ENCODE peak calls at places on chromosome 5, in four cellular contexts. One of them, this sample, is unnamed.

GRCh38 chr5:152269533-152269932 is 135.5 kb downstream of the NMUR2 start:
- DNase-seq in tibial nerve: no peak
- DNase-seq in cardiac fibroblast: no peak
- DNase-seq in Peyer's patch: no peak
- DNase-seq in this sample: no peak

GRCh38 chr5:34655354-34655991 is 655 bp upstream of the RAI14 start:
- DNase-seq in tibial nerve: peak
- DNase-seq in cardiac fibroblast: peak
- DNase-seq in Peyer's patch: peak
- DNase-seq in this sample: no peak

GRCh38 chr5:142782976-142783539 is 12.9 kb downstream of the ARHGAP26 start:
- DNase-seq in tibial nerve: peak
- DNase-seq in cardiac fibroblast: peak
- DNase-seq in Peyer's patch: no peak
- DNase-seq in this sample: no peak

GRCh38 chr5:67246108-67246507 is 49.5 kb upstream of the CD180 start:
- DNase-seq in tibial nerve: peak
- DNase-seq in cardiac fibroblast: peak
- DNase-seq in Peyer's patch: no peak
- DNase-seq in this sample: no peak

GRCh38 chr5:97087138-97087537 is 55.3 kb downstream of the LIX1 start:
- DNase-seq in tibial nerve: no peak
- DNase-seq in cardiac fibroblast: no peak
- DNase-seq in Peyer's patch: no peak
- DNase-seq in this sample: no peak

GRCh38 chr5:125446986-125447385 is 700.5 kb upstream of the ZNF608 start:
- DNase-seq in tibial nerve: no peak
- DNase-seq in cardiac fibroblast: peak
- DNase-seq in Peyer's patch: no peak
- DNase-seq in this sample: no peak

GRCh38 chr5:64688965-64689364 is 1.3 kb upstream of the SHISAL2B start:
- DNase-seq in tibial nerve: no peak
- DNase-seq in cardiac fibroblast: no peak
- DNase-seq in Peyer's patch: no peak
- DNase-seq in this sample: no peak

GRCh38 chr5:74598731-74599624 is 41.5 kb downstream of the ENC1 start:
- DNase-seq in tibial nerve: no peak
- DNase-seq in cardiac fibroblast: peak
- DNase-seq in Peyer's patch: no peak
- DNase-seq in this sample: no peak

GRCh38 chr5:156879665-156880285 is 29.7 kb downstream of the PPP1R2B start:
- DNase-seq in tibial nerve: no peak
- DNase-seq in cardiac fibroblast: no peak
- DNase-seq in Peyer's patch: no peak
- DNase-seq in this sample: no peak

GRCh38 chr5:56099346-56099745 is 104.6 kb upstream of the IL6ST start:
- DNase-seq in tibial nerve: peak
- DNase-seq in cardiac fibroblast: peak
- DNase-seq in Peyer's patch: no peak
- DNase-seq in this sample: no peak

GRCh38 chr5:42808888-42809611 is 2.6 kb downstream of the SELENOP start:
- DNase-seq in tibial nerve: no peak
- DNase-seq in cardiac fibroblast: no peak
- DNase-seq in Peyer's patch: no peak
- DNase-seq in this sample: no peak

GRCh38 chr5:100668511-100668910 is 133.3 kb downstream of the FAM174A start:
- DNase-seq in tibial nerve: no peak
- DNase-seq in cardiac fibroblast: peak
- DNase-seq in Peyer's patch: no peak
- DNase-seq in this sample: no peak

GRCh38 chr5:176644878-176645670 is 2.2 kb upstream of the TSPAN17 start:
- DNase-seq in tibial nerve: no peak
- DNase-seq in cardiac fibroblast: no peak
- DNase-seq in Peyer's patch: no peak
- DNase-seq in this sample: no peak

GRCh38 chr5:154972476-154973080 is 31.7 kb downstream of the MRPL22 start:
- DNase-seq in tibial nerve: peak
- DNase-seq in cardiac fibroblast: peak
- DNase-seq in Peyer's patch: no peak
- DNase-seq in this sample: no peak

GRCh38 chr5:177972613-177973012 is 23.4 kb downstream of the PROP1 start:
- DNase-seq in tibial nerve: no peak
- DNase-seq in cardiac fibroblast: no peak
- DNase-seq in Peyer's patch: no peak
- DNase-seq in this sample: no peak

GRCh38 chr5:103033696-103034095 is 86.2 kb downstream of the GIN1 start:
- DNase-seq in tibial nerve: no peak
- DNase-seq in cardiac fibroblast: no peak
- DNase-seq in Peyer's patch: no peak
- DNase-seq in this sample: peak

GRCh38 chr5:150642991-150643710 is 2.7 kb downstream of the SYNPO start:
- DNase-seq in tibial nerve: no peak
- DNase-seq in cardiac fibroblast: no peak
- DNase-seq in Peyer's patch: no peak
- DNase-seq in this sample: no peak

DNA sequence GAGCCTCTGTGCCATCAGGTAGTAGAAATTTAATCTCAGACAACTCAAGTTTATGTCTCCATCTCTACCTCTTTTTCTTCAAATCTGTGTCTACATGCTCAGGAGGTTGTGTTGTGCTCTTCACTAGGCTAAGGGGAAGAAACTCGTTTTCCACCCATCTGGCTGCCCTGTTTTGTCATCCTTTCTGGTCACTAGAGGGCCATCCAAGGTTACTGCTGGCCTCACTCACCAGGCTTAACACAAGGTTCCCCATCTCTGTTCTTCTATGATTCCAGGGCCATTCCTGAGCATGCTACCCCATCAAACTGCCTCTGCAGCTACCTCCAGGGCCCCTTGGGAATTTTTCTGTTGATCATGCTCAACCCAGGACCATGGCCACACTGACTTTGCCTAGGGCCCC is 213.3 kb upstream of the FBXL7 start:
- DNase-seq in tibial nerve: no peak
- DNase-seq in cardiac fibroblast: no peak
- DNase-seq in Peyer's patch: no peak
- DNase-seq in this sample: no peak
- TF ChIP-seq CTCF in tibial nerve: no peak
- TF ChIP-seq CTCF in cardiac fibroblast: peak
- TF ChIP-seq CTCF in Peyer's patch: no peak
- TF ChIP-seq CTCF in this sample: no peak

GRCh38 chr5:143957455-143957854 is 145.5 kb downstream of the HMHB1 start:
- DNase-seq in tibial nerve: no peak
- DNase-seq in cardiac fibroblast: no peak
- DNase-seq in Peyer's patch: no peak
- DNase-seq in this sample: no peak
- TF ChIP-seq CTCF in tibial nerve: no peak
- TF ChIP-seq CTCF in cardiac fibroblast: peak
- TF ChIP-seq CTCF in Peyer's patch: no peak
- TF ChIP-seq CTCF in this sample: no peak

GRCh38 chr5:61330341-61330878 is 1.6 kb upstream of the ZSWIM6 start:
- DNase-seq in tibial nerve: no peak
- DNase-seq in cardiac fibroblast: peak
- DNase-seq in Peyer's patch: peak
- DNase-seq in this sample: no peak

GRCh38 chr5:61329729-61330128 is 2.3 kb upstream of the ZSWIM6 start:
- DNase-seq in tibial nerve: no peak
- DNase-seq in cardiac fibroblast: no peak
- DNase-seq in Peyer's patch: no peak
- DNase-seq in this sample: no peak

GRCh38 chr5:61330879-61331406 is 1.1 kb upstream of the ZSWIM6 start:
- DNase-seq in tibial nerve: no peak
- DNase-seq in cardiac fibroblast: peak
- DNase-seq in Peyer's patch: peak
- DNase-seq in this sample: peak

GRCh38 chr5:61328791-61329617 is 3.1 kb upstream of the ZSWIM6 start:
- DNase-seq in tibial nerve: no peak
- DNase-seq in cardiac fibroblast: no peak
- DNase-seq in Peyer's patch: no peak
- DNase-seq in this sample: no peak

GRCh38 chr5:61327761-61328753 is 4.0 kb upstream of the ZSWIM6 start:
- DNase-seq in tibial nerve: no peak
- DNase-seq in cardiac fibroblast: peak
- DNase-seq in Peyer's patch: no peak
- DNase-seq in this sample: peak
- TF ChIP-seq CTCF in tibial nerve: no peak
- TF ChIP-seq CTCF in cardiac fibroblast: peak
- TF ChIP-seq CTCF in Peyer's patch: no peak
- TF ChIP-seq CTCF in this sample: no peak

GRCh38 chr5:136039202-136039601 is 10.4 kb downstream of the TGFBI start:
- DNase-seq in tibial nerve: no peak
- DNase-seq in cardiac fibroblast: no peak
- DNase-seq in Peyer's patch: no peak
- DNase-seq in this sample: no peak
- TF ChIP-seq CTCF in tibial nerve: no peak
- TF ChIP-seq CTCF in cardiac fibroblast: peak
- TF ChIP-seq CTCF in Peyer's patch: no peak
- TF ChIP-seq CTCF in this sample: no peak